ENCODE peak calls at places on chromosomes 3 and 15, in eight cellular contexts. K is heart right ventricle, P is mucosa of descending colon, E is tibial nerve, S is A549, A is endothelial cell of umbilical vein, X is pancreas, T is heart left ventricle. Y is an unnamed sample. For H3K4me1, the result is how much of the 10 kb centered on the place peaks cover.

GRCh38 chr15:91887921-91888373 is 34.4 kb downstream of the SLCO3A1 start:
- DNase-seq in K (no peak), A (no peak), P (no peak), E (no peak), X (no peak), S (no peak), T (no peak), Y (no peak)

GRCh38 chr3:94413721-94414106 is 350.9 kb downstream of the NSUN3 start:
- DNase-seq in T (no peak), K (no peak), X (no peak), A (no peak), P (no peak), S (no peak), E (no peak), Y (no peak)

GRCh38 chr3:100630664-100631063 is 21.3 kb downstream of the ADGRG7 start:
- DNase-seq in S (peak), E (no peak), K (no peak), P (no peak), T (no peak), A (no peak), X (no peak), Y (no peak)

GRCh38 chr3:194592798-194593752 is 40.1 kb downstream of the TMEM44 start:
- DNase-seq in E (no peak), K (no peak), X (no peak), P (no peak), S (peak), A (peak), T (no peak), Y (peak)

GRCh38 chr3:186959029-186959624 is 28.8 kb downstream of the ST6GAL1 start:
- DNase-seq in E (no peak), P (no peak), T (no peak), X (no peak), A (no peak), S (no peak), K (no peak), Y (no peak)

GRCh38 chr3:185820973-185821758 is 3.7 kb downstream of the IGF2BP2 start:
- DNase-seq in T (no peak), S (peak), A (peak), K (no peak), E (no peak), P (no peak), X (no peak), Y (no peak)

GRCh38 chr15:85673326-85673725 is 121.4 kb downstream of the KLHL25 start:
- DNase-seq in E (no peak), P (no peak), S (no peak), X (no peak), T (no peak), A (no peak), K (no peak), Y (no peak)

GRCh38 chr3:185401319-185401955 is 38.5 kb downstream of the MAP3K13 start:
- DNase-seq in K (no peak), E (no peak), T (no peak), P (no peak), X (no peak), S (no peak), A (peak), Y (no peak)

GRCh38 chr3:52089691-52090090 is 33.3 kb upstream of the DUSP7 start:
- DNase-seq in K (no peak), X (peak), A (no peak), E (no peak), S (no peak), P (no peak), T (no peak), Y (no peak)

GRCh38 chr3:109563149-109563548 is 225.8 kb upstream of the DPPA4 start:
- DNase-seq in K (no peak), S (no peak), T (no peak), X (no peak), P (peak), A (no peak), E (no peak), Y (no peak)

GRCh38 chr3:96959902-96960596 is 145.7 kb downstream of the EPHA6 start:
- DNase-seq in T (no peak), S (no peak), P (no peak), X (no peak), K (no peak), A (no peak), E (no peak), Y (no peak)

GRCh38 chr3:72341943-72342342 is 506.3 kb downstream of the SHQ1 start:
- DNase-seq in S (no peak), K (no peak), E (no peak), X (no peak), A (no peak), P (no peak), T (no peak), Y (no peak)

GRCh38 chr3:130850044-130850797 is 43.7 kb upstream of the ATP2C1 start:
- DNase-seq in P (no peak), T (peak), K (no peak), S (peak), E (no peak), X (no peak), A (no peak), Y (no peak)

GRCh38 chr3:185647880-185648210 is 61.8 kb downstream of the SENP2 start:
- DNase-seq in S (no peak), E (no peak), T (no peak), P (no peak), A (no peak), X (no peak), K (no peak), Y (no peak)

GRCh38 chr3:54515439-54516213 is 393.3 kb downstream of the CACNA2D3 start:
- DNase-seq in K (no peak), T (no peak), S (no peak), A (no peak), P (no peak), E (no peak), X (no peak), Y (peak)

GRCh38 chr3:134709563-134710312 is 58.9 kb upstream of the KY start:
- DNase-seq in E (no peak), X (no peak), T (no peak), K (no peak), S (no peak), P (no peak), A (no peak), Y (no peak)

GRCh38 chr15:33292718-33293307 is 18.0 kb upstream of the RYR3 start:
- DNase-seq in K (no peak), E (peak), P (peak), A (peak), X (peak), S (peak), T (peak), Y (peak)

GRCh38 chr15:47184003-47184404 is 533.3 kb upstream of the SEMA6D start:
- DNase-seq in T (no peak), P (peak), S (no peak), X (peak), E (no peak), K (peak), A (peak), Y (no peak)

GRCh38 chr3:194575484-194576210 is 57.6 kb downstream of the TMEM44 start:
- DNase-seq in T (no peak), X (no peak), S (peak), P (no peak), E (no peak), K (peak), A (no peak), Y (no peak)

GRCh38 chr3:129326138-129326537 is 47.5 kb downstream of the HMCES start:
- DNase-seq in S (no peak), P (no peak), E (no peak), A (no peak), X (no peak), K (no peak), T (no peak), Y (no peak)

GRCh38 chr3:129325383-129325782 is 46.7 kb downstream of the HMCES start:
- DNase-seq in E (no peak), X (no peak), K (no peak), P (no peak), T (no peak), A (no peak), S (no peak), Y (no peak)

GRCh38 chr3:129324855-129325254 is 46.2 kb downstream of the HMCES start:
- DNase-seq in P (no peak), E (no peak), K (no peak), S (no peak), T (no peak), X (no peak), A (no peak), Y (no peak)

GRCh38 chr3:129321887-129322286 is 43.2 kb downstream of the HMCES start:
- DNase-seq in X (no peak), A (no peak), E (no peak), S (no peak), K (no peak), P (no peak), T (no peak), Y (no peak)

DNA sequence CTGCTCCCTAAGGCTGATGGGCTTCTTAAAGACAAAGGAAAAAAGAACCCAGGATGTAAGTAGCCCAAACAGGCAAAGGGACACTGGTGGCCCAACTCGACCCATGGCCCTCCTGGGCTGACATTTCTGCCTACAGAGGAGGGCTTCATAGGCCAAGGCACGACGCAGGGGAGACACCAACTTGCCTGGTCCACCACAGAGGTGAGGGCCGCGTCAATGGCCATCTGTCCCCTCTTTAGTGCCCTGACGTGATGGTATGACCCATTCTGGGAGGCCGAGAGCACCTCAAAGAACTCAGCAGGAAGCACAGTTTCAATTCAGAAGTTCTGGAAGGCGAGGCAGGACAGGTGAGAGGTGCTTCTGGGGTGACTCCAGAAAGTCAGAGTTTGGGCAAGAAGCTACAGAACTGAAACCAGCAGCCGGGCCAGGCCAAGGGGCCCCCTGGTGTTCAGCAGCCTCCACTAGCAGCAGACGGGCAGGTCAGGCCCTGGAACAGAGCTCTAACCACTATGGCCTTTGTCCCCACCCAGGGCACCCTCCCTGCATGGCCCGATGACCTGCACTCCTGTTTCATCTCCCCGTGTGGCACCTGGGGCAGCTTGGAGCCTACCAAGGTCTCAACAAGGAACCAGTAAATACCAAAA is 45.1 kb downstream of the HMCES start:
- DNase-seq in K (no peak), A (no peak), E (no peak), X (no peak), T (no peak), S (no peak), P (no peak), Y (no peak)
- TF ChIP-seq CTCF in K (peak), A (no peak), E (no peak), X (no peak), T (no peak), S (no peak), P (no peak), Y (no peak)

GRCh38 chr3:30663533-30664241 is 57.3 kb downstream of the TGFBR2 start:
- DNase-seq in A (no peak), E (no peak), S (no peak), X (no peak), K (no peak), P (no peak), T (no peak), Y (no peak)

GRCh38 chr3:30666564-30667249 is 60.3 kb downstream of the TGFBR2 start:
- DNase-seq in E (no peak), P (no peak), T (no peak), X (no peak), K (no peak), A (no peak), S (no peak), Y (no peak)

GRCh38 chr3:30664449-30664848 is 58.0 kb downstream of the TGFBR2 start:
- DNase-seq in A (peak), E (no peak), S (no peak), P (no peak), X (no peak), K (no peak), T (no peak), Y (no peak)

GRCh38 chr3:30665539-30665938 is 59.1 kb downstream of the TGFBR2 start:
- DNase-seq in S (no peak), X (no peak), E (no peak), A (no peak), P (no peak), T (no peak), K (no peak), Y (no peak)

DNA sequence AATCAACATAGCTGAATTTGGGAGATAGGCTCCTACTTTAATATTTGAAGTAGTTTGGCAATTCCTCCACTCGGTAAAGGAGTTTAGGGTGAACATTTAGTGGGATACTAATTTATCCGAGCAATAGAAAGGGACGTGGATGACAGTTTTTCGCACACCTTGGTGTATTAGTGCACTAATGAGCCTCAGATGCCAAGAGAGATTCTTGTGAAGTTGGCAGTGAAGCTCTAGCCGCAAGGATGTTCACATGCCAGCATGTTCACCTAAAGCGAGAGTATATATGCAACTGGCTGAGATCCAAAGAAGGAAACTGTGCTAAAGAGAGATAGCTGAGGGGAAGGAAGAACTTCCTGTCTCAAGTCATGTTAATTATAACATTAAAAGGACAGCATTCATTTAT is 58.5 kb downstream of the TGFBR2 start:
- DNase-seq in E (no peak), S (no peak), X (no peak), T (no peak), A (peak), P (no peak), K (no peak), Y (no peak)
- H3K4me1 ChIP-seq in E (under half), S (half or more), X (under half), T (under half), A (half or more), P (under half), K (half or more), Y (under half)

DNA sequence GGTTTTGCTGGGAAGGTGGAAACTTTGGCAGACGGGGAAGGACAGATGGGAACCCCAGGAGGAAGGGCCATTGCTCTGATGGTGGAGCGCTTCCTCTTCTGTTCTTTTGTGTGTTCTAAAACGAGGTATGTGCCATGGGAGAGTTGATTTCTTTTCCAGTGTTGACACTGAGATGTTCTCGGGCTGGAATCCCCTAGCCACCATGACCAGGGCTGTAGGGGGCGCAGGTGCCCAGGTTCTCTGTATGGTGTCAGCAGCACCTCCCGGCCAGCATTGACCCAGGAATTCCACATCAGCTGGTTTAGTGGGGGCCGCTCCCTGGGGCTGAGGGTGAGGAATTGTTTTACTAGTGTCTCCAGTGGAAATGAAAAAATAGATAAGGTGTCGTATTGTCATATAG is 34.3 kb upstream of the ACAD9 start:
- DNase-seq in T (no peak), E (no peak), P (no peak), A (no peak), X (no peak), K (no peak), S (no peak), Y (no peak)
- TF ChIP-seq CTCF in T (no peak), E (no peak), P (no peak), A (no peak), X (no peak), K (no peak), S (no peak), Y (no peak)

DNA sequence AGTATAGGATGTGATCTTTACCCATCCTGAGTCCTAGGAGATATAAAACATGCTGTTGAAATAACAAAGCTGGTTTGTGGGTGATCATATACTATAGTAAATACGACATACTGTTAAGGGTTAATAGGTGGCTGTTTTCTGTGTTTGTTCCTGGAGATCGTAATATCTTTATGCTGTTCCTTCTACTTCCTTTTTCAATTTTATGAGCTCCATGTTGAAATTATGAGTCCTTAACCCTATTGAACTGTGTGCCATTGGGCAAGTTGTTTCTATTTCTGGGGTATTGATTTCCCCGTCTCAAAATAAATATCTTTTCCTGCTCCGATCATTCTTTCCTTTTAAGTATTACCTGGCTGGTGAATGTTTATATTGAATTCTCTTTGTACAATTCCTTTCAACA is 115.1 kb downstream of the LPP start:
- DNase-seq in P (no peak), K (no peak), E (no peak), S (no peak), X (no peak), A (no peak), T (no peak), Y (no peak)
- H3K4me1 ChIP-seq in P (under half), K (half or more), E (under half), S (half or more), X (under half), A (half or more), T (half or more), Y (under half)

DNA sequence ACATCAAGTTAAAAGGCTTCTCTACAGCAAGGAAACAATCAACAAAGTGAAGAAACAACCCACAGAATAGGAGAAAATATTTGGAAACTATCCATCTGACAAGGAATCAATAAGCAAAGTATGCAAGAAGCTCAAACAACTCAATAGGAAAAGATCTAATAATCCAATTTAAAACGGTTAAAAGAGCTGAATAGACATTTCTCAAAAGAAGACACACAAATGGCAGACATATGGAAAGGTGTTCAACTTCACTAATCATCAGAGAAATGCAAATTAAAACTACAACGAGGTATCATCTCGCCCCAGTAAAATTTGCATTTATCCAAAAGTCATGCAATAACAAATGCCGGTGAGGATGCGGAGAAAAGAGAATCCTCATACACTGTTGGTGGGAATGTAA is 82.2 kb upstream of the NECTIN3 start:
- DNase-seq in A (no peak), E (no peak), X (no peak), K (no peak), P (no peak), S (no peak), T (no peak), Y (no peak)
- TF ChIP-seq CTCF in A (no peak), E (no peak), X (no peak), K (no peak), P (no peak), S (no peak), T (no peak), Y (no peak)